ENCODE peak calls at places on chromosomes 3 and 15, in four cellular contexts. One of them, this sample, is unnamed.

GRCh38 chr15:37058316-37058985 is 41.9 kb downstream of the MEIS2 start:
- DNase-seq in K562: no peak
- DNase-seq in A549: peak
- DNase-seq in IMR-90: no peak
- DNase-seq in this sample: no peak

GRCh38 chr15:26128611-26129140 is 265.5 kb upstream of the ATP10A start:
- DNase-seq in K562: no peak
- DNase-seq in A549: no peak
- DNase-seq in IMR-90: no peak
- DNase-seq in this sample: no peak

GRCh38 chr15:70507772-70508351 is 255.5 kb downstream of the UACA start:
- DNase-seq in K562: no peak
- DNase-seq in A549: peak
- DNase-seq in IMR-90: peak
- DNase-seq in this sample: no peak

GRCh38 chr3:137772231-137772617 is 8.1 kb downstream of the SOX14 start:
- DNase-seq in K562: no peak
- DNase-seq in A549: no peak
- DNase-seq in IMR-90: no peak
- DNase-seq in this sample: no peak

GRCh38 chr3:42819351-42819965 is 10.2 kb downstream of the ACKR2 start:
- DNase-seq in K562: no peak
- DNase-seq in A549: no peak
- DNase-seq in IMR-90: no peak
- DNase-seq in this sample: no peak

GRCh38 chr15:62848631-62849050 is 193.9 kb upstream of the TPM1 start:
- DNase-seq in K562: no peak
- DNase-seq in A549: peak
- DNase-seq in IMR-90: peak
- DNase-seq in this sample: no peak

GRCh38 chr3:192079098-192079497 is 618.1 kb downstream of the PYDC2 start:
- DNase-seq in K562: no peak
- DNase-seq in A549: no peak
- DNase-seq in IMR-90: no peak
- DNase-seq in this sample: no peak

GRCh38 chr3:53696401-53697172 is 149.6 kb downstream of the CHDH start:
- DNase-seq in K562: no peak
- DNase-seq in A549: peak
- DNase-seq in IMR-90: no peak
- DNase-seq in this sample: no peak

GRCh38 chr15:93656041-93656440 is 567.0 kb upstream of the RGMA start:
- DNase-seq in K562: no peak
- DNase-seq in A549: no peak
- DNase-seq in IMR-90: no peak
- DNase-seq in this sample: no peak

GRCh38 chr3:81910244-81910852 is 148.9 kb upstream of the GBE1 start:
- DNase-seq in K562: peak
- DNase-seq in A549: peak
- DNase-seq in IMR-90: peak
- DNase-seq in this sample: peak

GRCh38 chr3:163916596-163917560 is 1161.4 kb downstream of the SI start:
- DNase-seq in K562: no peak
- DNase-seq in A549: peak
- DNase-seq in IMR-90: no peak
- DNase-seq in this sample: no peak

GRCh38 chr3:32238816-32239637 is 547 bp downstream of the CMTM8 start:
- DNase-seq in K562: no peak
- DNase-seq in A549: peak
- DNase-seq in IMR-90: peak
- DNase-seq in this sample: no peak

GRCh38 chr3:32743934-32744333 is 58.9 kb downstream of the CNOT10 start:
- DNase-seq in K562: no peak
- DNase-seq in A549: peak
- DNase-seq in IMR-90: peak
- DNase-seq in this sample: no peak

GRCh38 chr15:78540135-78540954 is at the start of gene PSMA4:
- DNase-seq in K562: peak
- DNase-seq in A549: peak
- DNase-seq in IMR-90: peak
- DNase-seq in this sample: peak
- TF ChIP-seq POLR2A in K562: peak
- TF ChIP-seq POLR2A in A549: peak
- TF ChIP-seq POLR2A in IMR-90: peak
- TF ChIP-seq POLR2A in this sample: peak

GRCh38 chr3:67075295-67075694 is 77.2 kb downstream of the KBTBD8 start:
- DNase-seq in K562: no peak
- DNase-seq in A549: no peak
- DNase-seq in IMR-90: no peak
- DNase-seq in this sample: no peak
- TF ChIP-seq BHLHE40 in K562: no peak
- TF ChIP-seq BHLHE40 in A549: no peak
- TF ChIP-seq BHLHE40 in IMR-90: no peak
- TF ChIP-seq BHLHE40 in this sample: no peak

GRCh38 chr3:16309558-16309957 is 44.5 kb downstream of the OXNAD1 start:
- DNase-seq in K562: peak
- DNase-seq in A549: no peak
- DNase-seq in IMR-90: peak
- DNase-seq in this sample: peak

GRCh38 chr3:16308727-16309126 is 43.7 kb downstream of the OXNAD1 start:
- DNase-seq in K562: no peak
- DNase-seq in A549: no peak
- DNase-seq in IMR-90: no peak
- DNase-seq in this sample: no peak

GRCh38 chr3:16304065-16305010 is 39.3 kb downstream of the OXNAD1 start:
- DNase-seq in K562: peak
- DNase-seq in A549: no peak
- DNase-seq in IMR-90: no peak
- DNase-seq in this sample: no peak

GRCh38 chr3:16305121-16305541 is 40.1 kb downstream of the OXNAD1 start:
- DNase-seq in K562: no peak
- DNase-seq in A549: no peak
- DNase-seq in IMR-90: no peak
- DNase-seq in this sample: no peak

GRCh38 chr3:16307832-16308531 is 43.0 kb downstream of the OXNAD1 start:
- DNase-seq in K562: no peak
- DNase-seq in A549: no peak
- DNase-seq in IMR-90: no peak
- DNase-seq in this sample: no peak
- TF ChIP-seq POLR2A in K562: no peak
- TF ChIP-seq POLR2A in A549: no peak
- TF ChIP-seq POLR2A in IMR-90: no peak
- TF ChIP-seq POLR2A in this sample: no peak

DNA sequence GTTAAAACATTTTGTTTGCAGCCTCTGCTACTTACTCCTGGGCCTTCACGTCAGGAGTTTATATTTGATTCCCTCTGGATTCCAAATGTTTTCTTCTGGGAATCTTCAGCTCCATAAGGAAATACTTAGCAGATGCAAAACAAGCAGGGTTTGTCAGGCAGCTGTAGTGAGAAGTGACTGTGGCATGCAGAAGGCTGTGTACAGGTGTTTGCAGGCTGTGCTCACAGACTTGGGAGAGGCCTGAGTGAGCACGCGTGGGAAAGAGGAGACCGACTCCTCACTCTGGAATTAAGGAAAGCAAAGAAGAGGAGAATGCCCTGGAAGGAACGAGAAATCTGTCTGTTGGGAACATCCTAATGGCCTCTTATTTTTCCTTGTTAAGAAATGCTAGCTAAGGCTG is 82.4 kb downstream of the TGFBR2 start:
- DNase-seq in K562: no peak
- DNase-seq in A549: peak
- DNase-seq in IMR-90: peak
- DNase-seq in this sample: no peak
- TF ChIP-seq BHLHE40 in K562: no peak
- TF ChIP-seq BHLHE40 in A549: no peak
- TF ChIP-seq BHLHE40 in IMR-90: no peak
- TF ChIP-seq BHLHE40 in this sample: no peak

GRCh38 chr3:67655364-67656121 is 1.1 kb upstream of the SUCLG2 start:
- DNase-seq in K562: no peak
- DNase-seq in A549: peak
- DNase-seq in IMR-90: no peak
- DNase-seq in this sample: peak
- TF ChIP-seq POLR2A in K562: no peak
- TF ChIP-seq POLR2A in A549: no peak
- TF ChIP-seq POLR2A in IMR-90: no peak
- TF ChIP-seq POLR2A in this sample: peak

GRCh38 chr15:47367991-47368390 is 349.3 kb upstream of the SEMA6D start:
- DNase-seq in K562: no peak
- DNase-seq in A549: no peak
- DNase-seq in IMR-90: no peak
- DNase-seq in this sample: no peak

GRCh38 chr15:47360296-47360695 is 357.0 kb upstream of the SEMA6D start:
- DNase-seq in K562: no peak
- DNase-seq in A549: no peak
- DNase-seq in IMR-90: peak
- DNase-seq in this sample: no peak

GRCh38 chr15:47366884-47367283 is 350.4 kb upstream of the SEMA6D start:
- DNase-seq in K562: no peak
- DNase-seq in A549: no peak
- DNase-seq in IMR-90: peak
- DNase-seq in this sample: no peak

GRCh38 chr15:47364671-47365141 is 352.6 kb upstream of the SEMA6D start:
- DNase-seq in K562: no peak
- DNase-seq in A549: no peak
- DNase-seq in IMR-90: no peak
- DNase-seq in this sample: no peak

GRCh38 chr15:47363653-47364052 is 353.7 kb upstream of the SEMA6D start:
- DNase-seq in K562: no peak
- DNase-seq in A549: no peak
- DNase-seq in IMR-90: no peak
- DNase-seq in this sample: no peak
- TF ChIP-seq BHLHE40 in K562: no peak
- TF ChIP-seq BHLHE40 in A549: no peak
- TF ChIP-seq BHLHE40 in IMR-90: no peak
- TF ChIP-seq BHLHE40 in this sample: no peak

GRCh38 chr15:78000089-78000926 is 77.2 kb downstream of the TBC1D2B start:
- DNase-seq in K562: peak
- DNase-seq in A549: peak
- DNase-seq in IMR-90: peak
- DNase-seq in this sample: no peak
- TF ChIP-seq POLR2A in K562: no peak
- TF ChIP-seq POLR2A in A549: no peak
- TF ChIP-seq POLR2A in IMR-90: no peak
- TF ChIP-seq POLR2A in this sample: no peak

GRCh38 chr3:175187586-175187985 is 328.5 kb downstream of the NAALADL2 start:
- DNase-seq in K562: no peak
- DNase-seq in A549: no peak
- DNase-seq in IMR-90: peak
- DNase-seq in this sample: no peak

GRCh38 chr3:175186511-175186910 is 327.4 kb downstream of the NAALADL2 start:
- DNase-seq in K562: no peak
- DNase-seq in A549: no peak
- DNase-seq in IMR-90: peak
- DNase-seq in this sample: no peak

GRCh38 chr3:175184392-175184791 is 325.3 kb downstream of the NAALADL2 start:
- DNase-seq in K562: no peak
- DNase-seq in A549: no peak
- DNase-seq in IMR-90: no peak
- DNase-seq in this sample: no peak

GRCh38 chr3:175185903-175186302 is 326.8 kb downstream of the NAALADL2 start:
- DNase-seq in K562: no peak
- DNase-seq in A549: no peak
- DNase-seq in IMR-90: no peak
- DNase-seq in this sample: no peak
- TF ChIP-seq BHLHE40 in K562: no peak
- TF ChIP-seq BHLHE40 in A549: no peak
- TF ChIP-seq BHLHE40 in IMR-90: no peak
- TF ChIP-seq BHLHE40 in this sample: no peak